ENCODE peak calls at places on chromosome 2, in eight cellular contexts. L, I, Y, R, X, M, G and A are unnamed samples. For H3K4me1 and H3K27me3, the result is how much of the 10 kb centered on the place peaks cover.

GRCh38 chr2:109247340-109247739 is 118.3 kb downstream of the SH3RF3 start:
- DNase-seq in L (no peak), I (no peak), Y (no peak), R (no peak), X (no peak), M (no peak), G (peak), A (no peak)

GRCh38 chr2:102337012-102337411 is 18.6 kb upstream of the IL18R1 start:
- DNase-seq in L (no peak), I (peak), Y (no peak), R (no peak), X (no peak), M (no peak), G (no peak), A (no peak)

GRCh38 chr2:61995059-61995458 is 89.6 kb downstream of the COMMD1 start:
- DNase-seq in L (no peak), I (peak), Y (no peak), R (no peak), X (no peak), M (no peak), G (no peak), A (no peak)

GRCh38 chr2:191318729-191319078 is 73.5 kb downstream of the MYO1B start:
- DNase-seq in L (no peak), I (peak), Y (no peak), R (no peak), X (no peak), M (no peak), G (peak), A (peak)

GRCh38 chr2:36889782-36890181 is 76.6 kb downstream of the STRN start:
- DNase-seq in L (no peak), I (peak), Y (no peak), R (no peak), X (no peak), M (no peak), G (peak), A (no peak)

GRCh38 chr2:216464104-216464720 is 34.4 kb upstream of the RPL37A start:
- DNase-seq in L (no peak), I (no peak), Y (no peak), R (no peak), X (no peak), M (no peak), G (no peak), A (peak)

GRCh38 chr2:152464853-152465470 is 130.0 kb downstream of the FMNL2 start:
- DNase-seq in L (no peak), I (peak), Y (no peak), R (no peak), X (no peak), M (no peak), G (no peak), A (no peak)

GRCh38 chr2:132991464-132992045 is 321.6 kb upstream of the LYPD1 start:
- DNase-seq in L (no peak), I (no peak), Y (no peak), R (no peak), X (no peak), M (no peak), G (peak), A (peak)

GRCh38 chr2:197075754-197076337 is 149.3 kb upstream of the PGAP1 start:
- DNase-seq in L (no peak), I (peak), Y (no peak), R (no peak), X (no peak), M (no peak), G (no peak), A (peak)

GRCh38 chr2:144938308-144938709 is 418.4 kb upstream of the ZEB2 start:
- DNase-seq in L (no peak), I (peak), Y (no peak), R (no peak), X (no peak), M (no peak), G (peak), A (no peak)

GRCh38 chr2:183242937-183243336 is 118.7 kb downstream of the NUP35 start:
- DNase-seq in L (no peak), I (peak), Y (no peak), R (no peak), X (no peak), M (no peak), G (no peak), A (no peak)

GRCh38 chr2:179302764-179303561 is 38.3 kb upstream of the SESTD1 start:
- DNase-seq in L (no peak), I (peak), Y (no peak), R (no peak), X (no peak), M (no peak), G (no peak), A (no peak)

GRCh38 chr2:166134252-166135151 is 6.7 kb upstream of the SCN1A start:
- DNase-seq in L (no peak), I (no peak), Y (no peak), R (peak), X (no peak), M (no peak), G (peak), A (no peak)

GRCh38 chr2:238290715-238291549 is 2.5 kb upstream of the PER2 start:
- DNase-seq in L (no peak), I (no peak), Y (peak), R (no peak), X (no peak), M (no peak), G (no peak), A (no peak)

GRCh38 chr2:240795468-240795867 is 24.6 kb downstream of the KIF1A start:
- DNase-seq in L (no peak), I (no peak), Y (peak), R (no peak), X (no peak), M (peak), G (no peak), A (peak)

GRCh38 chr2:170974304-170974993 is 45.4 kb downstream of the GORASP2 start:
- DNase-seq in L (no peak), I (peak), Y (no peak), R (no peak), X (no peak), M (no peak), G (peak), A (no peak)

GRCh38 chr2:186570587-186570986 is 19.3 kb upstream of the ITGAV start:
- DNase-seq in L (no peak), I (peak), Y (no peak), R (no peak), X (no peak), M (no peak), G (peak), A (no peak)

GRCh38 chr2:104873689-104874054 is 19.8 kb downstream of the POU3F3 start:
- DNase-seq in L (no peak), I (no peak), Y (no peak), R (no peak), X (no peak), M (no peak), G (no peak), A (no peak)

GRCh38 chr2:33377048-33377447 is 99.4 kb upstream of the RASGRP3 start:
- DNase-seq in L (no peak), I (peak), Y (no peak), R (no peak), X (no peak), M (peak), G (no peak), A (no peak)

GRCh38 chr2:2793514-2793913 is 462.4 kb upstream of the MYT1L start:
- DNase-seq in L (no peak), I (no peak), Y (no peak), R (no peak), X (no peak), M (no peak), G (no peak), A (no peak)

GRCh38 chr2:120238728-120239487 is 13.7 kb upstream of the RALB start:
- DNase-seq in L (no peak), I (peak), Y (no peak), R (no peak), X (no peak), M (no peak), G (peak), A (no peak)

GRCh38 chr2:36520431-36520830 is 77.5 kb downstream of the FEZ2 start:
- DNase-seq in L (no peak), I (no peak), Y (no peak), R (no peak), X (no peak), M (no peak), G (no peak), A (no peak)

GRCh38 chr2:196143641-196144236 is 27.6 kb downstream of the STK17B start:
- DNase-seq in L (no peak), I (no peak), Y (no peak), R (no peak), X (peak), M (no peak), G (no peak), A (no peak)

GRCh38 chr2:240962371-240963064 is 35.9 kb upstream of the SNED1 start:
- DNase-seq in L (no peak), I (peak), Y (peak), R (peak), X (no peak), M (no peak), G (peak), A (peak)

GRCh38 chr2:45458909-45459563 is 152.0 kb downstream of the SRBD1 start:
- DNase-seq in L (no peak), I (peak), Y (no peak), R (peak), X (no peak), M (no peak), G (peak), A (no peak)

GRCh38 chr2:235293060-235293459 is 200.8 kb upstream of the AGAP1 start:
- DNase-seq in L (no peak), I (no peak), Y (no peak), R (no peak), X (no peak), M (no peak), G (no peak), A (no peak)

GRCh38 chr2:191352536-191352935 is 107.3 kb downstream of the MYO1B start:
- DNase-seq in L (no peak), I (peak), Y (no peak), R (no peak), X (no peak), M (no peak), G (no peak), A (no peak)

GRCh38 chr2:219119422-219120043 is 41.1 kb downstream of the NHEJ1 start:
- DNase-seq in L (peak), I (peak), Y (no peak), R (peak), X (peak), M (peak), G (peak), A (peak)

GRCh38 chr2:72149556-72150156 is 2.0 kb upstream of the CYP26B1 start:
- DNase-seq in L (peak), I (no peak), Y (peak), R (peak), X (no peak), M (no peak), G (no peak), A (no peak)

GRCh38 chr2:85888020-85888744 is 608 bp downstream of the ST3GAL5 start:
- DNase-seq in L (peak), I (peak), Y (peak), R (peak), X (peak), M (peak), G (peak), A (peak)

GRCh38 chr2:19711470-19712372 is 190.1 kb downstream of the TTC32 start:
- DNase-seq in L (peak), I (peak), Y (no peak), R (no peak), X (no peak), M (no peak), G (peak), A (no peak)

GRCh38 chr2:48018480-48018879 is 112.2 kb upstream of the FBXO11 start:
- DNase-seq in L (no peak), I (no peak), Y (no peak), R (no peak), X (no peak), M (no peak), G (no peak), A (no peak)

GRCh38 chr2:26511466-26511865 is 33.5 kb upstream of the OTOF start:
- DNase-seq in L (no peak), I (no peak), Y (no peak), R (no peak), X (no peak), M (no peak), G (no peak), A (no peak)

GRCh38 chr2:38835015-38835601 is 40.6 kb downstream of the DHX57 start:
- DNase-seq in L (no peak), I (peak), Y (no peak), R (no peak), X (peak), M (no peak), G (peak), A (peak)

GRCh38 chr2:64085936-64086335 is 58.3 kb downstream of the PELI1 start:
- DNase-seq in L (no peak), I (no peak), Y (no peak), R (no peak), X (no peak), M (no peak), G (no peak), A (no peak)

GRCh38 chr2:11305958-11306357 is 38.5 kb downstream of the ROCK2 start:
- DNase-seq in L (no peak), I (peak), Y (no peak), R (no peak), X (no peak), M (no peak), G (peak), A (no peak)

DNA sequence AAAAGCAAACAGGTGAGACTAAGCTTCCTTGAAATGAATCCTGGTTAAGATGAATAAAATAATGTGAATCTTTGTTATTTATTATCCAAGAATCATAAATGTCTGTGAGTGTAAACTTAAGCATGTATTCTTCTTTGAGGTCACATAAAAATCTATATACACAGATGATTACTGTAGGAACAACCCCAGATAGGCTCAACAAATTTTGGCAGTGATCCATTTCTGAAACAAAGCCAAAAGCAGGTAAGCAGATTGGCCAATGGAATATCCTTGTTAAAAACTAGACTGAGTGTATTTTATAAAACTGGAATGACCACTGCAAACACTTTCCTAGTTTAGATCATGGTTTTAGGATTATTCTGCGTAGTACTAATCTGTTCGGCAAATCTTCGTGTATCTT is 11.3 kb downstream of the SCYGR5 start:
- DNase-seq in L (no peak), I (no peak), Y (no peak), R (no peak), X (no peak), M (no peak), G (no peak), A (no peak)
- H3K4me3 ChIP-seq in L (no peak), I (no peak), Y (no peak), R (no peak), X (no peak), M (no peak), G (no peak), A (no peak)

GRCh38 chr2:73995810-73996209 is 11.1 kb downstream of the TET3 start:
- DNase-seq in L (no peak), I (no peak), Y (no peak), R (no peak), X (no peak), M (no peak), G (no peak), A (no peak)

GRCh38 chr2:73999881-74000597 is 15.3 kb downstream of the TET3 start:
- DNase-seq in L (no peak), I (peak), Y (no peak), R (no peak), X (no peak), M (no peak), G (peak), A (no peak)

GRCh38 chr2:73998933-73999332 is 14.2 kb downstream of the TET3 start:
- DNase-seq in L (no peak), I (no peak), Y (no peak), R (no peak), X (no peak), M (no peak), G (no peak), A (no peak)

GRCh38 chr2:73997813-73998212 is 13.1 kb downstream of the TET3 start:
- DNase-seq in L (no peak), I (no peak), Y (no peak), R (no peak), X (no peak), M (no peak), G (no peak), A (no peak)

DNA sequence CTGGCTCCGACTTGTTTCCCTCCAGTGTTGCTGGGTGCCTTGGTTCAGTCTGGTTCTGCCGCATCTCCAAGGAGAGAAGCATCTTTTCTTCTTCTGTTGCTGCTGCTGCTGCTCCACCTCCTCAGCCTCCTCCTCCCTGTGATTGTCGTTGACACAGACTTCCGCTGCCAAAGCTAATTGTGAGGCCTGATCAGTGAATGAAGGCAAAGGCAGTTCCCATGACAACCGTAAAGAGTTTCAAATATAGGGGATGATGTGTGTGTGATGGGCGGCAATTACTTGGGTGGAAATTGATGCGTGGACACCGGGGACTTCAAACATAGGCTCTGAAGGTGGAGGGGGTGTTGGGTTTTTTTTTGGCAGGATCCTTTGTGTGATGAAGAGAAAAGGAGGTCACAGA is 13.7 kb downstream of the TET3 start:
- DNase-seq in L (peak), I (no peak), Y (no peak), R (no peak), X (peak), M (no peak), G (no peak), A (no peak)
- H3K4me1 ChIP-seq in L (half or more), I (under half), Y (under half), R (under half), X (half or more), M (under half), G (under half), A (under half)

GRCh38 chr2:66440692-66441091 is 5.8 kb downstream of the MEIS1 start:
- DNase-seq in L (no peak), I (peak), Y (peak), R (no peak), X (no peak), M (peak), G (peak), A (no peak)
- H3K27me3 ChIP-seq in L (under half), I (under half), Y (under half), R (under half), X (under half), M (under half), G (under half), A (under half)

GRCh38 chr2:156800781-156801366 is 364.7 kb downstream of the GPD2 start:
- DNase-seq in L (no peak), I (no peak), Y (no peak), R (no peak), X (no peak), M (no peak), G (no peak), A (no peak)
- H3K4me3 ChIP-seq in L (no peak), I (no peak), Y (no peak), R (no peak), X (no peak), M (no peak), G (no peak), A (peak)

GRCh38 chr2:128286905-128287779 is 31.5 kb downstream of the HS6ST1 start:
- DNase-seq in L (no peak), I (no peak), Y (no peak), R (no peak), X (no peak), M (peak), G (no peak), A (no peak)
- H3K4me1 ChIP-seq in L (under half), I (under half), Y (under half), R (under half), X (under half), M (half or more), G (under half), A (under half)

GRCh38 chr2:176083796-176084261 is at the start of gene EVX2:
- DNase-seq in L (no peak), I (no peak), Y (no peak), R (no peak), X (no peak), M (no peak), G (no peak), A (no peak)
- H3K27me3 ChIP-seq in L (half or more), I (half or more), Y (half or more), R (under half), X (half or more), M (half or more), G (half or more), A (half or more)

GRCh38 chr2:27571197-27571596 is 11.6 kb upstream of the ZNF512 start:
- DNase-seq in L (no peak), I (no peak), Y (no peak), R (no peak), X (no peak), M (no peak), G (no peak), A (no peak)
- H3K4me3 ChIP-seq in L (no peak), I (no peak), Y (no peak), R (no peak), X (no peak), M (no peak), G (no peak), A (no peak)

GRCh38 chr2:130390460-130391057 is 34.7 kb downstream of the PTPN18 start:
- DNase-seq in L (no peak), I (no peak), Y (peak), R (peak), X (no peak), M (peak), G (no peak), A (no peak)

GRCh38 chr2:130389363-130389762 is 33.5 kb downstream of the PTPN18 start:
- DNase-seq in L (no peak), I (no peak), Y (peak), R (no peak), X (no peak), M (no peak), G (no peak), A (no peak)

GRCh38 chr2:130391872-130392670 is 36.2 kb downstream of the PTPN18 start:
- DNase-seq in L (no peak), I (peak), Y (peak), R (no peak), X (no peak), M (no peak), G (peak), A (peak)

GRCh38 chr2:130389783-130390182 is 33.9 kb downstream of the PTPN18 start:
- DNase-seq in L (no peak), I (no peak), Y (peak), R (no peak), X (no peak), M (no peak), G (no peak), A (no peak)

GRCh38 chr2:130391058-130391871 is 35.4 kb downstream of the PTPN18 start:
- DNase-seq in L (peak), I (peak), Y (peak), R (peak), X (peak), M (peak), G (peak), A (peak)
- H3K4me1 ChIP-seq in L (under half), I (under half), Y (under half), R (under half), X (under half), M (under half), G (under half), A (under half)